ENCODE peak calls at places on chromosomes 6 and 20, in six cellular contexts. H, E, W, R, V and T are unnamed samples.

GRCh38 chr20:13353261-13353945 is 132.3 kb downstream of the ISM1 start:
- DNase-seq in H (no peak), E (no peak), W (no peak), R (no peak), V (no peak), T (no peak)

GRCh38 chr20:63052571-63053429 is 46.0 kb upstream of the BHLHE23 start:
- DNase-seq in H (peak), E (no peak), W (no peak), R (no peak), V (no peak), T (no peak)

GRCh38 chr6:57247603-57248002 is 25.5 kb upstream of the RAB23 start:
- DNase-seq in H (no peak), E (no peak), W (no peak), R (no peak), V (no peak), T (no peak)

GRCh38 chr6:130810307-130811030 is 16.7 kb upstream of the SMLR1 start:
- DNase-seq in H (no peak), E (no peak), W (no peak), R (no peak), V (no peak), T (peak)

GRCh38 chr20:10492844-10493243 is 57.7 kb downstream of the SLX4IP start:
- DNase-seq in H (no peak), E (no peak), W (no peak), R (no peak), V (no peak), T (no peak)

GRCh38 chr6:37868447-37868825 is 48.9 kb downstream of the ZFAND3 start:
- DNase-seq in H (peak), E (no peak), W (peak), R (no peak), V (no peak), T (peak)

GRCh38 chr6:110813813-110814487 is 1.3 kb downstream of the CDK19 start:
- DNase-seq in H (no peak), E (no peak), W (no peak), R (no peak), V (no peak), T (no peak)

GRCh38 chr6:70118670-70119069 is 184.2 kb downstream of the COL9A1 start:
- DNase-seq in H (no peak), E (no peak), W (no peak), R (no peak), V (no peak), T (no peak)

GRCh38 chr6:111013144-111013905 is 31.5 kb downstream of the RPF2 start:
- DNase-seq in H (no peak), E (no peak), W (no peak), R (no peak), V (no peak), T (no peak)

GRCh38 chr6:4612636-4613171 is 163.5 kb upstream of the CDYL start:
- DNase-seq in H (no peak), E (no peak), W (no peak), R (no peak), V (no peak), T (no peak)

GRCh38 chr6:117167520-117168271 is 97.7 kb upstream of the VGLL2 start:
- DNase-seq in H (no peak), E (no peak), W (peak), R (no peak), V (no peak), T (no peak)

GRCh38 chr6:156917213-156917612 is 140.0 kb downstream of the ARID1B start:
- DNase-seq in H (no peak), E (no peak), W (no peak), R (no peak), V (no peak), T (no peak)

GRCh38 chr6:20458051-20458894 is 56.6 kb downstream of the E2F3 start:
- DNase-seq in H (no peak), E (no peak), W (no peak), R (no peak), V (no peak), T (peak)

GRCh38 chr6:166736606-166737005 is 109.6 kb upstream of the RPS6KA2 start:
- DNase-seq in H (no peak), E (no peak), W (peak), R (no peak), V (no peak), T (no peak)

GRCh38 chr20:24388828-24389325 is 80.6 kb upstream of the SYNDIG1 start:
- DNase-seq in H (no peak), E (no peak), W (no peak), R (no peak), V (no peak), T (no peak)

GRCh38 chr6:114000066-114000465 is 29.1 kb upstream of the HDAC2 start:
- DNase-seq in H (no peak), E (no peak), W (peak), R (no peak), V (no peak), T (no peak)

GRCh38 chr20:48921883-48922867 is 664 bp downstream of the ARFGEF2 start:
- DNase-seq in H (no peak), E (no peak), W (peak), R (no peak), V (no peak), T (no peak)

GRCh38 chr20:4451487-4451886 is 270.2 kb upstream of the PRND start:
- DNase-seq in H (no peak), E (no peak), W (no peak), R (no peak), V (no peak), T (no peak)

GRCh38 chr20:35992713-35993335 is 24.4 kb downstream of the CNBD2 start:
- DNase-seq in H (peak), E (peak), W (peak), R (peak), V (peak), T (peak)

GRCh38 chr20:52379723-52380336 is 188.3 kb upstream of the ZFP64 start:
- DNase-seq in H (peak), E (no peak), W (peak), R (peak), V (peak), T (peak)

GRCh38 chr20:16802652-16802935 is 54.4 kb downstream of the OTOR start:
- DNase-seq in H (no peak), E (no peak), W (no peak), R (no peak), V (no peak), T (no peak)

GRCh38 chr20:17657079-17657825 is 24.8 kb downstream of the RRBP1 start:
- DNase-seq in H (no peak), E (no peak), W (no peak), R (no peak), V (no peak), T (peak)